ENCODE peak calls at places on chromosomes 13 and 19, in nine cellular contexts. R is left ventricle myocardium inferior, J is MM.1S, K is AG04450, Q is Kasumi-1, B is astrocyte, P is progenitor cell of endocrine pancreas, L is amniotic stem cell, I is WTC11. G is an unnamed sample.

GRCh38 chr13:98300956-98301641 is 124.0 kb upstream of the RNF113B start:
- DNase-seq in R (no peak), J (no peak), K (peak; percentile 52), Q (no peak), B (peak; percentile 86), P (no peak), L (peak; percentile 29), I (no peak), G (no peak)

GRCh38 chr19:55376381-55376933 is at the start of gene TMEM190:
- DNase-seq in R (no peak), J (no peak), K (no peak), Q (no peak), B (no peak), P (no peak), L (no peak), I (peak; percentile 51), G (no peak)

GRCh38 chr19:14614099-14614412 is 31.2 kb downstream of the CLEC17A start:
- DNase-seq in R (no peak), J (no peak), K (no peak), Q (peak; percentile 91), B (no peak), P (no peak), L (no peak), I (no peak), G (no peak)

GRCh38 chr13:73835138-73835721 is 299.0 kb downstream of the KLF12 start:
- DNase-seq in R (no peak), J (peak; percentile 63), K (no peak), Q (peak; percentile 64), B (peak; percentile 29), P (no peak), L (no peak), I (no peak), G (no peak)

GRCh38 chr19:409006-409514 is at the start of gene C2CD4C:
- DNase-seq in R (no peak), J (no peak), K (no peak), Q (no peak), B (no peak), P (no peak), L (no peak), I (no peak), G (no peak)

GRCh38 chr19:58037927-58038687 is 4.3 kb downstream of the ZSCAN1 start:
- DNase-seq in R (no peak), J (no peak), K (no peak), Q (no peak), B (no peak), P (no peak), L (no peak), I (peak; percentile 56), G (no peak)

GRCh38 chr13:108060111-108060510 is 155.2 kb downstream of the LIG4 start:
- DNase-seq in R (no peak), J (no peak), K (no peak), Q (no peak), B (no peak), P (no peak), L (no peak), I (peak; percentile 42), G (no peak)

GRCh38 chr19:46478356-46478986 is 7.1 kb upstream of the PNMA8A start:
- DNase-seq in R (no peak), J (no peak), K (no peak), Q (no peak), B (peak; percentile 82), P (no peak), L (no peak), I (peak; percentile 60), G (no peak)

GRCh38 chr19:39446365-39447084 is 1.1 kb downstream of the SUPT5H start:
- DNase-seq in R (no peak), J (no peak), K (no peak), Q (no peak), B (no peak), P (no peak), L (no peak), I (no peak), G (no peak)

GRCh38 chr13:45374917-45375316 is 33.9 kb upstream of the TPT1 start:
- DNase-seq in R (no peak), J (no peak), K (no peak), Q (no peak), B (peak; percentile 39), P (no peak), L (no peak), I (no peak), G (no peak)